ENCODE peak calls at places on chromosomes 3 and 15, in six cellular contexts. T is GM23338, R is HFF-Myc, V is lung, D is colonic mucosa, A is fibroblast of mammary gland. K is an unnamed sample.

GRCh38 chr15:101526442-101526841 is 36.9 kb upstream of the PCSK6 start:
- DNase-seq in A (no peak), R (no peak), T (peak; percentile 37), V (no peak), D (no peak), K (no peak)

GRCh38 chr3:139774570-139775302 is 97.0 kb upstream of the NMNAT3 start:
- DNase-seq in V (no peak), D (no peak), A (no peak), T (peak; percentile 50), R (no peak), K (no peak)

GRCh38 chr3:184235381-184236032 is 6.1 kb downstream of the VWA5B2 start:
- DNase-seq in D (no peak), V (no peak), R (no peak), T (no peak), A (no peak), K (no peak)

GRCh38 chr3:123586131-123586530 is 1.3 kb upstream of the HACD2 start:
- DNase-seq in A (peak; percentile 48), T (peak; percentile 90), R (peak; percentile 27), V (peak; percentile 37), D (peak; percentile 75), K (peak; percentile 73)

GRCh38 chr15:98413973-98414546 is 234.3 kb upstream of the IGF1R start:
- DNase-seq in V (no peak), R (no peak), A (no peak), T (no peak), D (no peak), K (no peak)

GRCh38 chr3:94272030-94272429 is 209.2 kb downstream of the NSUN3 start:
- DNase-seq in D (no peak), A (no peak), T (no peak), V (no peak), R (no peak), K (no peak)

GRCh38 chr3:16511561-16512434 is 1.7 kb downstream of the RFTN1 start:
- DNase-seq in T (peak; percentile 29), R (no peak), V (peak; percentile 53), A (peak; percentile 78), D (peak; percentile 47), K (peak; percentile 96)

GRCh38 chr3:178146406-178146831 is 389.8 kb upstream of the KCNMB2 start:
- DNase-seq in D (no peak), A (no peak), V (no peak), T (no peak), R (no peak), K (no peak)

GRCh38 chr3:133896002-133896761 is 500 bp upstream of the RAB6B start:
- DNase-seq in D (no peak), V (no peak), A (no peak), T (peak; percentile 62), R (no peak), K (no peak)

GRCh38 chr15:83977992-83978391 is 257.6 kb upstream of the GOLGA6L4 start:
- DNase-seq in R (no peak), V (no peak), T (no peak), D (no peak), A (no peak), K (no peak)

GRCh38 chr3:183254816-183255730 is 2.0 kb downstream of the B3GNT5 start:
- DNase-seq in T (no peak), V (no peak), R (no peak), A (peak; percentile 75), D (peak; percentile 35), K (no peak)

GRCh38 chr3:30516238-30516637 is 90.2 kb upstream of the TGFBR2 start:
- DNase-seq in T (no peak), R (no peak), V (no peak), D (no peak), A (peak; percentile 78), K (no peak)

GRCh38 chr15:72847806-72848205 is 64.2 kb upstream of the ADPGK start:
- DNase-seq in V (no peak), D (no peak), A (no peak), T (peak; percentile 18), R (no peak), K (no peak)

GRCh38 chr15:72847033-72847432 is 63.5 kb upstream of the ADPGK start:
- DNase-seq in D (no peak), V (no peak), T (no peak), R (no peak), A (no peak), K (no peak)

GRCh38 chr15:72844067-72844466 is 60.5 kb upstream of the ADPGK start:
- DNase-seq in A (no peak), R (no peak), T (no peak), V (no peak), D (no peak), K (no peak)

GRCh38 chr15:72850833-72851232 is 67.3 kb upstream of the ADPGK start:
- DNase-seq in T (no peak), D (no peak), A (no peak), R (no peak), V (no peak), K (no peak)

GRCh38 chr15:72846027-72846426 is 62.5 kb upstream of the ADPGK start:
- DNase-seq in T (no peak), V (no peak), A (peak; percentile 5), D (no peak), R (no peak), K (no peak)
- TF ChIP-seq CTCF in T (no peak), V (no peak), A (no peak), D (no peak), R (no peak), K (no peak)

DNA sequence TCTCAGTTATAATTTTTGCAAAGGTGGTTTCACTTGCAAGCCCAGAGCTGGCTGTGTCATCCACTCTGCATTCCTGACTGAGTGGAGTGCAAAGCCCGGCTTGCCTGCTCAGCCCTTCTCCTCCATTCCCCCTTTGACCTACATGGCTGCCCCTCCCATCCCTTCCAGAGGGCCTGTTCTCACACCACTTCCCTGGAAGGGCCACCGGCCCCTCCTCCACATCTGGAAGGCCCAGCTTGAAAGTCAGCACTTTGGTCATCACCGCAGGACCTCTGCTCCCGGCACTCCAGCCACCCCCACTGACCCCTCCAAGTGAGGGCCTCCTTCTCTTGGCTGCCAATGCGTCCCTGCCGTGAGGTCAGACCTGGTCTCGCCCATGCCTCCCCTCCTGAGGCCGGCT is 74.1 kb upstream of the RNF7 start:
- DNase-seq in D (no peak), A (peak; percentile 62), V (peak; percentile 48), T (peak; percentile 27), R (no peak), K (no peak)
- H3K4me3 ChIP-seq in D (no peak overlapping the region), A (no peak overlapping the region), V (no peak overlapping the region), T (no peak overlapping the region), R (no peak overlapping the region), K (no peak overlapping the region)

DNA sequence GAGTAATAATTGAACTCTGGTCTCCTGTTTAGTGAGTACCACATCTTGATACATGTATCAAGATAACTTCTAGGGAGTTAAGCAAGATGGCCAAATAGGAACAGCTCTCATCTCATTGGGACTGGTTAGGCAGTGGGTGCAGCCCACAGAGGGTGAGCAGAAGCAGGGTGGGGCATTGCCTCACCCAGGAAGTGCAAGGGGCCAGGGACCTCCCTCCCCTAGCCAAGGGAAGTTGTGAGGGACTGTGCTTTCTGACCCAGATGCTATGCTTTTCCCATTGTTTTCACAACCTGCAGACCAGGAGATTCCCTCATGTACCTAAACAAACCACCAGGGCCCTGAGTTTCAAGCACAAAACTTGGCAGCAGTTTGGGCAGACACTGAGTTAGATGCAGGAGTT is 664.9 kb upstream of the CBLB start:
- DNase-seq in T (no peak), R (no peak), V (no peak), A (no peak), D (no peak), K (no peak)
- TF ChIP-seq CTCF in T (no peak), R (no peak), V (no peak), A (no peak), D (no peak), K (no peak)

GRCh38 chr3:46097691-46098241 is 70.5 kb upstream of the XCR1 start:
- DNase-seq in V (peak; percentile 46), T (no peak), R (no peak), A (peak; percentile 89), D (no peak), K (peak; percentile 77)
- H3K4me3 ChIP-seq in V (no peak overlapping the region), T (no peak overlapping the region), R (no peak overlapping the region), A (no peak overlapping the region), D (no peak overlapping the region), K (peak overlapping the region; percentile 16)

GRCh38 chr3:45055411-45056143 is 29.5 kb downstream of the CLEC3B start:
- DNase-seq in V (no peak), D (no peak), T (peak; percentile 72), A (peak; percentile 84), R (peak; percentile 74), K (peak; percentile 48)
- TF ChIP-seq CTCF in V (no peak), D (no peak), T (peak; percentile 61), A (peak; percentile 10), R (peak; percentile 12), K (peak; percentile 32)

DNA sequence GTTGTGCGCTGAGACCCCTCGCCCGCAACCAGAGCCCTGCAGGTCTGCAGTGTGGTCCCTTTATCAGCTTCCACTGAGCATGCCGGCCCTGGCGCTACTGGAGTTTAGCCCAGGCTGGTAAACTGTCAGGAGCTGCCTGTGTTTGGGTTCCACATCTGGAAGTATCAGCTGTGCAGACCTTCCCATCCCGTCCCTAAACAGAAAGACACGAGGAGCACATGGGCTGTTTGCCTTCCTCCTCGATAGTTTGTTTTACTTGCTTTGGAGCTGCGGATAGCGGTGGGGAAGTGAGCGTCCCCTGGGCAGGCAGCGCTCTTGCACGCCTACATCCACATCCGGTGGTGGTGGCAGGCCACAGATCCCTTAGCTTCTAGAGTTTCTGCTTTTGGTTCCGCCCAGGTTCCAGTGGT is 12.5 kb downstream of the BOC start:
- DNase-seq in D (no peak), A (no peak), T (no peak), R (no peak), V (no peak), K (peak; percentile 72)
- H3K4me3 ChIP-seq in D (no peak overlapping the region), A (no peak overlapping the region), T (no peak overlapping the region), R (no peak overlapping the region), V (no peak overlapping the region), K (no peak overlapping the region)

K was measured in GM12865.